ENCODE peak calls at places on chromosomes 7 and 10, in seven cellular contexts. E is esophagus squamous epithelium, F is astrocyte of the spinal cord, T is coronary artery, S is astrocyte of the cerebellum, Q is fibroblast of villous mesenchyme, D is WTC11. Z is an unnamed sample.

GRCh38 chr10:94172332-94172731 is 178.6 kb downstream of the PLCE1 start:
- DNase-seq in E (no peak), Q (no peak), F (no peak), D (no peak), S (no peak), T (no peak), Z (no peak)

GRCh38 chr10:14433147-14433546 is 102.4 kb upstream of the FRMD4A start:
- DNase-seq in T (no peak), S (no peak), F (no peak), E (no peak), D (no peak), Q (no peak), Z (no peak)

GRCh38 chr10:62466590-62466989 is 92.4 kb downstream of the ZNF365 start:
- DNase-seq in Q (no peak), S (no peak), F (no peak), D (no peak), T (no peak), E (no peak), Z (no peak)

GRCh38 chr7:82105463-82105862 is 335.6 kb upstream of the HGF start:
- DNase-seq in T (no peak), E (no peak), F (peak; percentile 76), D (no peak), Q (peak; percentile 53), S (no peak), Z (no peak)

GRCh38 chr7:148442933-148443332 is 147.6 kb upstream of the C7orf33 start:
- DNase-seq in F (no peak), T (no peak), D (no peak), S (no peak), Q (no peak), E (no peak), Z (no peak)

GRCh38 chr7:113664867-113665266 is 253.9 kb downstream of the PPP1R3A start:
- DNase-seq in T (no peak), D (no peak), E (no peak), Q (no peak), S (no peak), F (no peak), Z (no peak)

GRCh38 chr7:28442540-28443420 is 30.5 kb downstream of the CREB5 start:
- DNase-seq in D (no peak), F (no peak), S (no peak), T (no peak), E (no peak), Q (no peak), Z (no peak)

GRCh38 chr7:908159-908918 is 32.0 kb downstream of the GET4 start:
- DNase-seq in T (no peak), F (no peak), D (no peak), Q (no peak), S (no peak), E (no peak), Z (no peak)

GRCh38 chr7:10973942-10974716 is 457 bp downstream of the PHF14 start:
- DNase-seq in Q (peak; percentile 33), D (peak; percentile 52), S (no peak), T (peak; percentile 78), F (peak; percentile 37), E (no peak), Z (peak; percentile 33)

GRCh38 chr7:121531175-121532070 is 135.3 kb upstream of the FAM3C start:
- DNase-seq in E (no peak), S (no peak), F (no peak), T (no peak), D (no peak), Q (peak; percentile 48), Z (no peak)

GRCh38 chr10:28496481-28496961 is 36.4 kb upstream of the WAC start:
- DNase-seq in T (no peak), Q (no peak), E (no peak), D (no peak), S (no peak), F (no peak), Z (no peak)

GRCh38 chr7:157310676-157311185 is 26.1 kb upstream of the DNAJB6 start:
- DNase-seq in E (no peak), F (no peak), S (no peak), Q (no peak), D (peak; percentile 35), T (no peak), Z (no peak)

GRCh38 chr7:73451780-73452398 is 18.3 kb downstream of the FZD9 start:
- DNase-seq in T (no peak), F (peak; percentile 58), E (no peak), Q (peak; percentile 70), S (peak; percentile 46), D (no peak), Z (peak; percentile 66)

GRCh38 chr10:125002423-125003145 is 60.7 kb downstream of the ZRANB1 start:
- DNase-seq in T (peak; percentile 74), F (no peak), Q (no peak), D (peak; percentile 8), S (no peak), E (no peak), Z (no peak)

GRCh38 chr7:102978280-102978679 is 65.5 kb downstream of the LRRC17 start:
- DNase-seq in E (no peak), F (peak; percentile 58), D (no peak), T (peak; percentile 87), S (peak; percentile 27), Q (peak; percentile 78), Z (no peak)

GRCh38 chr7:83468251-83468739 is 180.6 kb downstream of the SEMA3E start:
- DNase-seq in S (peak; percentile 98), F (peak; percentile 98), E (no peak), T (no peak), D (peak; percentile 56), Q (peak; percentile 85), Z (peak; percentile 12)

GRCh38 chr7:106112118-106112971 is at the start of gene SYPL1:
- DNase-seq in D (peak; percentile 91), T (peak; percentile 95), Q (peak; percentile 93), E (peak; percentile 70), F (peak; percentile 92), S (peak; percentile 73), Z (peak; percentile 93)
- TF ChIP-seq CTCF in D (no peak), T (no peak), Q (no peak), E (no peak), F (no peak), S (peak; percentile 15), Z (no peak)

GRCh38 chr7:142934056-142934455 is 510 bp upstream of the TRPV5 start:
- DNase-seq in S (no peak), E (no peak), T (peak; percentile 43), F (no peak), D (no peak), Q (no peak), Z (no peak)
- TF ChIP-seq CTCF in S (no peak), E (no peak), T (no peak), F (no peak), D (no peak), Q (no peak), Z (no peak)

DNA sequence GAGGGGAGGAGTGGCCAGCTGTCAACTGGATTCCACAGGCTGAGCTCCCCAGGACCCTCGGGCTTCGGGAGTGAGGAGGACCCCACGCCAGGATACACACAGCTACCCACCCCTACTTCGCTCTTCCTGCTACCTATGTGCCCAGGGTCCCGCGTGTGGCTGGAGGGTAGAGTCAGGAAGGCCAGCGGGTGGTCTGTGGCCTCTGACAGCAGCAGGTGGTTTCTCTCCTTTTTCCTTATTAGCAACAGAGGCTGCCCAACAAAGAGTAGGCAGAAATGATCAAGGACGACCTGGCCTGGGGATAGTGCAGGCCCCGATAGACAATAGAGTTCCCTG is 1.1 kb upstream of the KCNMA1 start:
- DNase-seq in D (no peak), F (no peak), Q (no peak), T (no peak), E (no peak), S (no peak), Z (no peak)
- TF ChIP-seq CTCF in D (no peak), F (no peak), Q (no peak), T (no peak), E (no peak), S (no peak), Z (no peak)

GRCh38 chr7:123151443-123151842 is 48.3 kb downstream of the SLC13A1 start:
- DNase-seq in Q (no peak), S (no peak), D (no peak), F (no peak), T (no peak), E (no peak), Z (no peak)

GRCh38 chr7:123157606-123158005 is 42.2 kb downstream of the SLC13A1 start:
- DNase-seq in S (no peak), E (no peak), F (no peak), T (no peak), Q (no peak), D (no peak), Z (no peak)

GRCh38 chr7:123155571-123155970 is 44.2 kb downstream of the SLC13A1 start:
- DNase-seq in E (no peak), F (no peak), S (no peak), T (no peak), Q (no peak), D (no peak), Z (no peak)

GRCh38 chr7:123148813-123149212 is 51.0 kb downstream of the SLC13A1 start:
- DNase-seq in D (no peak), S (no peak), T (no peak), F (peak; percentile 14), E (no peak), Q (no peak), Z (no peak)

DNA sequence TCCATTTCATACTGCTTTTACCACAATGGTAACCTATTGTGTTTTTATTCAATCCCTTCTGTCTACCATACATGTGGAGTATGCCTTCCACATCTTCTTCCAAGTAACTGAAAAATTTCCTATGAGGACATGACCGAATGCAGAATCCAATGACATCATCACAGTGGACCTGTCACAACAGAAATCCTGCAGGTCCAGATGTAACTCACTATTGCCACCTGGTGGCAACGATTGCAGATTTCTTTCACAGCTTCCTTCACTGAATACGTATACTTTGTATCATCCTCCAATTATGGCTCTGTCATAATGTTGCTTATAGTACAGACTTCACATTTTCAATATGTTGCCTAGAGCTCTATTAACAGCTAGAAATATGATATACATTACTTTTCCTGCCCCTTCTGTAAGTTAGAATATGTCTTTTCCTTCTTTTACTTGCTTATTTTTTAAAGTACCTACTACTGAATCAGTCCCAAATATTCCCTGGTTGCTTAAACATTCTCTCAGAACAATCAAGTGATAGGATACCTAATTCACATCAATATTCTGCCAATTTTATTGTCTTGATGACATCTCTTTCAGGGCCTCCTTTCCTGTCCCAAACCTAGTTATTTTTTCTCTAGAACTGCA is 45.4 kb downstream of the SLC13A1 start:
- DNase-seq in T (no peak), S (peak; percentile 75), Q (peak; percentile 81), F (peak; percentile 83), E (no peak), D (peak; percentile 77), Z (peak; percentile 29)
- TF ChIP-seq CTCF in T (peak; percentile 50), S (peak; percentile 79), Q (peak; percentile 83), F (peak; percentile 78), E (peak; percentile 67), D (peak; percentile 75), Z (peak; percentile 81)